ENCODE peak calls at places on chromosomes 3 and 15, in nine cellular contexts. One of them, this sample, is unnamed.

GRCh38 chr3:143820466-143821221 is 27.6 kb downstream of the SLC9A9 start:
- DNase-seq in dermis blood vessel endothelial cell: no peak
- DNase-seq in activated CD4-positive, alpha-beta T cell treated with anti-CD3 and anti-CD28 coated beads, Interleukin-2, amount 10 ng/mL, durations not matched to agents 7 days and 5 days: no peak
- DNase-seq in head of caudate nucleus: no peak
- DNase-seq in NCI-H2081: no peak
- DNase-seq in MV-4-11: no peak
- DNase-seq in HT-29: no peak
- DNase-seq in chondrocyte: no peak
- DNase-seq in NCI-H748 treated with DMSO at 0.1 percent for 48 hours: no peak
- DNase-seq in this sample: no peak

GRCh38 chr3:121718205-121718846 is 31.2 kb downstream of the GOLGB1 start:
- DNase-seq in dermis blood vessel endothelial cell: no peak
- DNase-seq in activated CD4-positive, alpha-beta T cell treated with anti-CD3 and anti-CD28 coated beads, Interleukin-2, amount 10 ng/mL, durations not matched to agents 7 days and 5 days: peak
- DNase-seq in head of caudate nucleus: no peak
- DNase-seq in NCI-H2081: no peak
- DNase-seq in MV-4-11: no peak
- DNase-seq in HT-29: no peak
- DNase-seq in chondrocyte: no peak
- DNase-seq in NCI-H748 treated with DMSO at 0.1 percent for 48 hours: no peak
- DNase-seq in this sample: no peak

GRCh38 chr15:50485389-50485788 is 61.1 kb downstream of the USP50 start:
- DNase-seq in dermis blood vessel endothelial cell: no peak
- DNase-seq in activated CD4-positive, alpha-beta T cell treated with anti-CD3 and anti-CD28 coated beads, Interleukin-2, amount 10 ng/mL, durations not matched to agents 7 days and 5 days: no peak
- DNase-seq in head of caudate nucleus: no peak
- DNase-seq in NCI-H2081: no peak
- DNase-seq in MV-4-11: no peak
- DNase-seq in HT-29: no peak
- DNase-seq in chondrocyte: no peak
- DNase-seq in NCI-H748 treated with DMSO at 0.1 percent for 48 hours: no peak
- DNase-seq in this sample: no peak

GRCh38 chr15:88661041-88661765 is 22.4 kb downstream of the ISG20 start:
- DNase-seq in dermis blood vessel endothelial cell: no peak
- DNase-seq in activated CD4-positive, alpha-beta T cell treated with anti-CD3 and anti-CD28 coated beads, Interleukin-2, amount 10 ng/mL, durations not matched to agents 7 days and 5 days: no peak
- DNase-seq in head of caudate nucleus: no peak
- DNase-seq in NCI-H2081: no peak
- DNase-seq in MV-4-11: no peak
- DNase-seq in HT-29: no peak
- DNase-seq in chondrocyte: no peak
- DNase-seq in NCI-H748 treated with DMSO at 0.1 percent for 48 hours: no peak
- DNase-seq in this sample: no peak

GRCh38 chr15:40002295-40002694 is 36.7 kb downstream of the SRP14 start:
- DNase-seq in dermis blood vessel endothelial cell: no peak
- DNase-seq in activated CD4-positive, alpha-beta T cell treated with anti-CD3 and anti-CD28 coated beads, Interleukin-2, amount 10 ng/mL, durations not matched to agents 7 days and 5 days: no peak
- DNase-seq in head of caudate nucleus: no peak
- DNase-seq in NCI-H2081: no peak
- DNase-seq in MV-4-11: no peak
- DNase-seq in HT-29: peak
- DNase-seq in chondrocyte: no peak
- DNase-seq in NCI-H748 treated with DMSO at 0.1 percent for 48 hours: no peak
- DNase-seq in this sample: no peak

GRCh38 chr3:125045965-125046364 is 9.8 kb downstream of the HEG1 start:
- DNase-seq in dermis blood vessel endothelial cell: no peak
- DNase-seq in activated CD4-positive, alpha-beta T cell treated with anti-CD3 and anti-CD28 coated beads, Interleukin-2, amount 10 ng/mL, durations not matched to agents 7 days and 5 days: no peak
- DNase-seq in head of caudate nucleus: no peak
- DNase-seq in NCI-H2081: no peak
- DNase-seq in MV-4-11: peak
- DNase-seq in HT-29: no peak
- DNase-seq in chondrocyte: no peak
- DNase-seq in NCI-H748 treated with DMSO at 0.1 percent for 48 hours: no peak
- DNase-seq in this sample: no peak

GRCh38 chr3:60555704-60556340 is 695.4 kb downstream of the FHIT start:
- DNase-seq in dermis blood vessel endothelial cell: no peak
- DNase-seq in activated CD4-positive, alpha-beta T cell treated with anti-CD3 and anti-CD28 coated beads, Interleukin-2, amount 10 ng/mL, durations not matched to agents 7 days and 5 days: no peak
- DNase-seq in head of caudate nucleus: no peak
- DNase-seq in NCI-H2081: no peak
- DNase-seq in MV-4-11: peak
- DNase-seq in HT-29: no peak
- DNase-seq in chondrocyte: no peak
- DNase-seq in NCI-H748 treated with DMSO at 0.1 percent for 48 hours: no peak
- DNase-seq in this sample: no peak

GRCh38 chr3:19641408-19641807 is 292.6 kb downstream of the EFHB start:
- DNase-seq in dermis blood vessel endothelial cell: no peak
- DNase-seq in activated CD4-positive, alpha-beta T cell treated with anti-CD3 and anti-CD28 coated beads, Interleukin-2, amount 10 ng/mL, durations not matched to agents 7 days and 5 days: no peak
- DNase-seq in head of caudate nucleus: no peak
- DNase-seq in NCI-H2081: no peak
- DNase-seq in MV-4-11: no peak
- DNase-seq in HT-29: no peak
- DNase-seq in chondrocyte: no peak
- DNase-seq in NCI-H748 treated with DMSO at 0.1 percent for 48 hours: no peak
- DNase-seq in this sample: no peak

GRCh38 chr3:101310580-101311375 is 9.6 kb downstream of the IMPG2 start:
- DNase-seq in dermis blood vessel endothelial cell: no peak
- DNase-seq in activated CD4-positive, alpha-beta T cell treated with anti-CD3 and anti-CD28 coated beads, Interleukin-2, amount 10 ng/mL, durations not matched to agents 7 days and 5 days: no peak
- DNase-seq in head of caudate nucleus: no peak
- DNase-seq in NCI-H2081: no peak
- DNase-seq in MV-4-11: no peak
- DNase-seq in HT-29: no peak
- DNase-seq in chondrocyte: no peak
- DNase-seq in NCI-H748 treated with DMSO at 0.1 percent for 48 hours: no peak
- DNase-seq in this sample: no peak

GRCh38 chr3:156474560-156475389 is 80.1 kb downstream of the SSR3 start:
- DNase-seq in dermis blood vessel endothelial cell: no peak
- DNase-seq in activated CD4-positive, alpha-beta T cell treated with anti-CD3 and anti-CD28 coated beads, Interleukin-2, amount 10 ng/mL, durations not matched to agents 7 days and 5 days: no peak
- DNase-seq in head of caudate nucleus: no peak
- DNase-seq in NCI-H2081: peak
- DNase-seq in MV-4-11: no peak
- DNase-seq in HT-29: no peak
- DNase-seq in chondrocyte: no peak
- DNase-seq in NCI-H748 treated with DMSO at 0.1 percent for 48 hours: no peak
- DNase-seq in this sample: no peak

GRCh38 chr15:90539789-90540188 is 10.1 kb downstream of the CRTC3 start:
- DNase-seq in dermis blood vessel endothelial cell: no peak
- DNase-seq in activated CD4-positive, alpha-beta T cell treated with anti-CD3 and anti-CD28 coated beads, Interleukin-2, amount 10 ng/mL, durations not matched to agents 7 days and 5 days: peak
- DNase-seq in head of caudate nucleus: no peak
- DNase-seq in NCI-H2081: no peak
- DNase-seq in MV-4-11: no peak
- DNase-seq in HT-29: no peak
- DNase-seq in chondrocyte: no peak
- DNase-seq in NCI-H748 treated with DMSO at 0.1 percent for 48 hours: no peak
- DNase-seq in this sample: no peak

GRCh38 chr3:134395103-134395502 is 20.9 kb upstream of the AMOTL2 start:
- DNase-seq in dermis blood vessel endothelial cell: no peak
- DNase-seq in activated CD4-positive, alpha-beta T cell treated with anti-CD3 and anti-CD28 coated beads, Interleukin-2, amount 10 ng/mL, durations not matched to agents 7 days and 5 days: no peak
- DNase-seq in head of caudate nucleus: no peak
- DNase-seq in NCI-H2081: no peak
- DNase-seq in MV-4-11: no peak
- DNase-seq in HT-29: no peak
- DNase-seq in chondrocyte: no peak
- DNase-seq in NCI-H748 treated with DMSO at 0.1 percent for 48 hours: no peak
- DNase-seq in this sample: no peak

GRCh38 chr3:10377148-10377725 is 56.3 kb upstream of the SEC13 start:
- DNase-seq in dermis blood vessel endothelial cell: no peak
- DNase-seq in activated CD4-positive, alpha-beta T cell treated with anti-CD3 and anti-CD28 coated beads, Interleukin-2, amount 10 ng/mL, durations not matched to agents 7 days and 5 days: no peak
- DNase-seq in head of caudate nucleus: no peak
- DNase-seq in NCI-H2081: peak
- DNase-seq in MV-4-11: no peak
- DNase-seq in HT-29: no peak
- DNase-seq in chondrocyte: no peak
- DNase-seq in NCI-H748 treated with DMSO at 0.1 percent for 48 hours: no peak
- DNase-seq in this sample: no peak

GRCh38 chr3:40524571-40525285 is at the start of gene ZNF621:
- DNase-seq in dermis blood vessel endothelial cell: peak
- DNase-seq in activated CD4-positive, alpha-beta T cell treated with anti-CD3 and anti-CD28 coated beads, Interleukin-2, amount 10 ng/mL, durations not matched to agents 7 days and 5 days: peak
- DNase-seq in head of caudate nucleus: peak
- DNase-seq in NCI-H2081: peak
- DNase-seq in MV-4-11: peak
- DNase-seq in HT-29: peak
- DNase-seq in chondrocyte: peak
- DNase-seq in NCI-H748 treated with DMSO at 0.1 percent for 48 hours: peak
- DNase-seq in this sample: peak